ENCODE peak calls at places on chromosomes 1 and 21, in eight cellular contexts. E is stomach, O is A172, G is cardiac fibroblast, Z is GM12865, Y is nucleus accumbens, M is small intestine, P is GM13976. H is an unnamed sample.

GRCh38 chr1:9128520-9129371 is at the start of gene GPR157:
- DNase-seq in G (peak; percentile 89), M (peak; percentile 90), O (peak; percentile 22), E (peak; percentile 94), Z (peak; percentile 95), Y (peak; percentile 38), P (peak; percentile 99), H (peak; percentile 42)

GRCh38 chr21:16125274-16125673 is 395.5 kb downstream of the USP25 start:
- DNase-seq in O (no peak), Y (no peak), M (no peak), G (no peak), P (no peak), Z (no peak), E (no peak), H (no peak)

GRCh38 chr1:146007048-146007784 is 10.8 kb upstream of the TXNIP start:
- DNase-seq in G (peak; percentile 91), Y (no peak), Z (peak; percentile 91), O (peak; percentile 78), E (peak; percentile 60), M (peak; percentile 85), P (peak; percentile 84), H (no peak)

GRCh38 chr1:116556289-116557006 is 14.4 kb downstream of the CD58 start:
- DNase-seq in P (no peak), Y (no peak), M (peak; percentile 92), E (peak; percentile 68), G (peak; percentile 95), Z (peak; percentile 95), O (peak; percentile 78), H (no peak)

GRCh38 chr1:155184835-155185782 is 11.5 kb downstream of the TRIM46 start:
- DNase-seq in M (peak; percentile 63), P (peak; percentile 86), O (no peak), Y (no peak), Z (peak; percentile 82), G (no peak), E (peak; percentile 93), H (no peak)

GRCh38 chr21:33492571-33492970 is 1.1 kb upstream of the DNAJC28 start:
- DNase-seq in Y (no peak), O (no peak), E (no peak), Z (no peak), P (no peak), G (peak; percentile 75), M (no peak), H (no peak)

GRCh38 chr1:156281281-156282142 is 1.1 kb downstream of the SMG5 start:
- DNase-seq in G (peak; percentile 61), P (peak; percentile 65), Y (peak; percentile 6), E (no peak), O (peak; percentile 63), Z (peak; percentile 75), M (peak; percentile 27), H (no peak)

GRCh38 chr21:42754270-42754933 is 101.0 kb downstream of the PDE9A start:
- DNase-seq in Z (no peak), O (no peak), P (no peak), G (no peak), Y (no peak), M (no peak), E (no peak), H (peak; percentile 67)

GRCh38 chr1:119686661-119687060 is 25.1 kb upstream of the PHGDH start:
- DNase-seq in M (no peak), O (peak; percentile 29), Y (no peak), P (no peak), E (no peak), G (no peak), Z (no peak), H (no peak)

GRCh38 chr1:1543706-1544099 is 3.3 kb upstream of the TMEM240 start:
- DNase-seq in P (no peak), Y (no peak), O (no peak), Z (no peak), G (no peak), M (peak; percentile 82), E (peak; percentile 81), H (no peak)

GRCh38 chr21:21188513-21189188 is 190.4 kb downstream of the NCAM2 start:
- DNase-seq in G (peak; percentile 16), O (no peak), Z (no peak), M (no peak), Y (no peak), P (no peak), E (no peak), H (no peak)

GRCh38 chr21:18663663-18664062 is 260.1 kb upstream of the TMPRSS15 start:
- DNase-seq in Y (no peak), O (no peak), M (no peak), G (no peak), P (no peak), E (no peak), Z (no peak), H (no peak)

GRCh38 chr1:17370618-17371017 is 1.4 kb upstream of the PADI6 start:
- DNase-seq in Z (peak; percentile 16), Y (no peak), E (no peak), M (peak; percentile 6), O (no peak), P (no peak), G (no peak), H (no peak)

H was measured in C1 segment of cervical spinal cord.